ENCODE peak calls at places on chromosomes 16 and 17, in five cellular contexts. J is psoas muscle, Y is IMR-90, K is heart left ventricle, R is HAP-1. Z is an unnamed sample.

GRCh38 chr17:9517396-9517795 is 58.2 kb downstream of the STX8 start:
- DNase-seq in J (no peak), Y (no peak), K (no peak), R (no peak), Z (no peak)

GRCh38 chr16:64392456-64392855 is 729.4 kb downstream of the CDH11 start:
- DNase-seq in J (no peak), Y (no peak), K (no peak), R (no peak), Z (no peak)

GRCh38 chr17:73142763-73143395 is 21.9 kb upstream of the SSTR2 start:
- DNase-seq in J (no peak), Y (peak; percentile 48), K (no peak), R (no peak), Z (no peak)

GRCh38 chr16:67504190-67505021 is 21.1 kb upstream of the AGRP start:
- DNase-seq in J (peak; percentile 41), Y (peak; percentile 24), K (peak; percentile 59), R (no peak), Z (no peak)

GRCh38 chr16:72110662-72111615 is 17.3 kb downstream of the DHX38 start:
- DNase-seq in J (no peak), Y (no peak), K (no peak), R (no peak), Z (no peak)

GRCh38 chr16:64311241-64311640 is 810.6 kb downstream of the CDH11 start:
- DNase-seq in J (no peak), Y (no peak), K (no peak), R (no peak), Z (no peak)

GRCh38 chr17:73819440-73820395 is 175.5 kb upstream of the SDK2 start:
- DNase-seq in J (no peak), Y (no peak), K (no peak), R (no peak), Z (no peak)

GRCh38 chr16:29852654-29853053 is 10.4 kb downstream of the CDIPT start:
- DNase-seq in J (no peak), Y (peak; percentile 72), K (peak; percentile 46), R (no peak), Z (no peak)

GRCh38 chr16:58490100-58490499 is 9.8 kb upstream of the NDRG4 start:
- DNase-seq in J (no peak), Y (no peak), K (no peak), R (no peak), Z (no peak)

GRCh38 chr16:14057878-14058382 is 13.2 kb upstream of the MRTFB start:
- DNase-seq in J (no peak), Y (no peak), K (peak; percentile 39), R (no peak), Z (no peak)

GRCh38 chr17:44921122-44921882 is 6.0 kb upstream of the GFAP start:
- DNase-seq in J (no peak), Y (no peak), K (no peak), R (peak; percentile 47), Z (peak; percentile 44)

GRCh38 chr16:67415872-67416793 is at the start of gene ZDHHC1:
- DNase-seq in J (peak; percentile 83), Y (peak; percentile 61), K (peak; percentile 78), R (peak; percentile 35), Z (peak; percentile 81)

GRCh38 chr17:12047977-12048376 is 27.3 kb downstream of the MAP2K4 start:
- DNase-seq in J (no peak), Y (no peak), K (no peak), R (peak; percentile 11), Z (no peak)

GRCh38 chr16:5557448-5557847 is 459.9 kb upstream of the EEF2KMT start:
- DNase-seq in J (no peak), Y (no peak), K (no peak), R (no peak), Z (no peak)

GRCh38 chr17:77718669-77718961 is 239.9 kb upstream of the TNRC6C start:
- DNase-seq in J (no peak), Y (no peak), K (no peak), R (no peak), Z (no peak)

GRCh38 chr16:546909-547770 is 13.1 kb upstream of the PRR35 start:
- DNase-seq in J (peak; percentile 77), Y (peak; percentile 16), K (peak; percentile 58), R (no peak), Z (peak; percentile 91)

GRCh38 chr16:29834079-29834478 is 13.8 kb downstream of the MVP start:
- DNase-seq in J (no peak), Y (no peak), K (no peak), R (no peak), Z (no peak)

GRCh38 chr17:70268383-70268782 is 99.1 kb downstream of the KCNJ2 start:
- DNase-seq in J (no peak), Y (no peak), K (no peak), R (no peak), Z (no peak)

GRCh38 chr16:9463461-9463860 is 372.0 kb downstream of the HAPSTR1 start:
- DNase-seq in J (no peak), Y (no peak), K (no peak), R (no peak), Z (no peak)

GRCh38 chr16:31181102-31181830 is 1.3 kb downstream of the FUS start:
- DNase-seq in J (peak; percentile 46), Y (peak; percentile 44), K (peak; percentile 54), R (no peak), Z (peak; percentile 38)

GRCh38 chr17:63988741-63989621 is 9.2 kb upstream of the PRR29 start:
- DNase-seq in J (peak; percentile 67), Y (no peak), K (no peak), R (no peak), Z (no peak)

GRCh38 chr16:67723151-67723915 is 4.2 kb upstream of the GFOD2 start:
- DNase-seq in J (no peak), Y (peak; percentile 75), K (no peak), R (no peak), Z (no peak)

GRCh38 chr17:9643611-9644010 is 1.7 kb upstream of the USP43 start:
- DNase-seq in J (no peak), Y (no peak), K (no peak), R (no peak), Z (no peak)

GRCh38 chr17:38598536-38598935 is 7.2 kb downstream of the SRCIN1 start:
- DNase-seq in J (no peak), Y (peak; percentile 57), K (no peak), R (peak; percentile 73), Z (no peak)
- H3K4me1 ChIP-seq in J (no peaks in the 10 kb centered on the region), Y (no peaks in the 10 kb centered on the region), K (peaks cover 4% of the 10 kb centered on the region), R (peaks cover 14% of the 10 kb centered on the region), Z (no peaks in the 10 kb centered on the region)

GRCh38 chr16:61590577-61590976 is 445.7 kb downstream of the CDH8 start:
- DNase-seq in J (no peak), Y (no peak), K (no peak), R (no peak), Z (no peak)
- H3K9me3 ChIP-seq in J (peaks cover 14% of the 10 kb centered on the region), Y (peaks cover 1% of the 10 kb centered on the region), K (peaks cover 31% of the 10 kb centered on the region), R (no peaks in the 10 kb centered on the region), Z (no peaks in the 10 kb centered on the region)

GRCh38 chr17:80931421-80932265 is 60.0 kb upstream of the CHMP6 start:
- DNase-seq in J (no peak), Y (peak; percentile 75), K (no peak), R (no peak), Z (peak; percentile 15)

GRCh38 chr17:80930335-80931040 is 61.2 kb upstream of the CHMP6 start:
- DNase-seq in J (no peak), Y (no peak), K (no peak), R (no peak), Z (no peak)

GRCh38 chr17:80927791-80928216 is 63.8 kb upstream of the CHMP6 start:
- DNase-seq in J (no peak), Y (peak; percentile 11), K (no peak), R (no peak), Z (no peak)

GRCh38 chr17:80926601-80927250 is 64.9 kb upstream of the CHMP6 start:
- DNase-seq in J (no peak), Y (no peak), K (no peak), R (no peak), Z (no peak)

DNA sequence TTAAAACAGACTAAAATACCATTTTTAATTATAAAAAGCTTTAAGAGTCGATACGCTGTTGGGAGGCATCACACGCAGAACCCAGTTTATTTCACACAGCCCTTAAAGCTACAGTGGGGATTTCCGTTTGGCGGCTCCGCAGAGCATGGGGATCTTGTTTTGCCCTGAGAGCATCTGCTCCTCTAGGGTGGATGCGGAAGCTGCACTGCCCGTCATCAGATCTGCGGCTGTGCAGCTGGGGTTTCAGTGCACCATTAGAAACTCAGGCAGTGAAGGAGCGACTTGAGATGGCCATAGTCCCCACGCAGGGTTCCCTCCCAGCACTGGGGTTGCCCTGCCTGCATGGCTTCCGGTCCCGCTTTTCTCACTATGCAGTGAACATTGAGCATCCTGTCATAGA is 62.2 kb upstream of the CHMP6 start:
- DNase-seq in J (no peak), Y (no peak), K (no peak), R (no peak), Z (no peak)
- H3K4me3 ChIP-seq in J (no peak overlapping the region), Y (no peak overlapping the region), K (no peak overlapping the region), R (no peak overlapping the region), Z (no peak overlapping the region)

GRCh38 chr16:27316038-27316680 is 2.4 kb downstream of the IL4R start:
- DNase-seq in J (no peak), Y (no peak), K (no peak), R (no peak), Z (no peak)
- H3K4me1 ChIP-seq in J (no peaks in the 10 kb centered on the region), Y (peaks cover 34% of the 10 kb centered on the region), K (peaks cover 6% of the 10 kb centered on the region), R (peaks cover 3% of the 10 kb centered on the region), Z (peaks cover 5% of the 10 kb centered on the region)

GRCh38 chr17:42404326-42405055 is 16.2 kb upstream of the STAT3 start:
- DNase-seq in J (no peak), Y (no peak), K (no peak), R (no peak), Z (no peak)
- H3K9me3 ChIP-seq in J (no peaks in the 10 kb centered on the region), Y (no peaks in the 10 kb centered on the region), K (no peaks in the 10 kb centered on the region), R (no peaks in the 10 kb centered on the region), Z (no peaks in the 10 kb centered on the region)

DNA sequence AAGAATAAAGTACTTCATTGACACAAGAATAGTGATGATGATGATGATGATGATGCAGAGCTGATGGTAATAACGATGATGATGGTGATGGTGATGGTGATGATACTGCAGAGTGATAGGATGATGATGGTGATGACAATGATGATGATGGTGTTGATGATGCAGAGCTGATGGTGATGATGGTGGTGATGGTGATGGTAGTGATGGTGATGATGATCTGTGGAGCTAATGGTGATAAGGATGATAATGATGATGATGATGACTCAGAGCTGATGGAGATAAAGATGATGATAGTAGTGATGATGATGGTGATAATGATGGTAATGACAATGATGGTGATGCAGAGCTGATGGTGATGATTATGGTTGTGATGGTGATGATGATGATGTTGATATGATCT is 448.1 kb downstream of the HS3ST4 start:
- DNase-seq in J (no peak), Y (no peak), K (no peak), R (no peak), Z (no peak)
- H3K4me3 ChIP-seq in J (no peak overlapping the region), Y (no peak overlapping the region), K (no peak overlapping the region), R (no peak overlapping the region), Z (no peak overlapping the region)

DNA sequence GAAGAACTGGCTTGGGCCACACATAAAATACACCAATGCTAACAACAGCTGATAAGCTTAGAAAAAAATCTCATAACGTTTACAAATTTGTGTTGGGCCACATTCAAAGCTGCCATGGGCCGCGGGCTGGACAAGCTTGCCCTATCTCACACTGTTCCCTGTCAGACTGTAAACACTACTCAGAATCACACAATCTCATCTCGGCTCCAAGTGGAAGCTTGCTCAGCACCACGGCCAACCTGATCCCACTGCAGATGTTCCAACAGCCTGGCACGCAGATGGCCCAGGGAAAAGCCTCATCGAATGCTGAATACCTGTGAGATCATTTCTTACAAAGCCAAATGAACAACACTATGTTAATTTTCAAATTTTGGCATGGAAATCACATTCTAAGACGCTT is 125.8 kb downstream of the ANKRD11 start:
- DNase-seq in J (no peak), Y (peak; percentile 81), K (no peak), R (no peak), Z (no peak)
- H3K4me1 ChIP-seq in J (peaks cover 77% of the 10 kb centered on the region), Y (peaks cover 41% of the 10 kb centered on the region), K (peaks cover 32% of the 10 kb centered on the region), R (no peaks in the 10 kb centered on the region), Z (peaks cover 42% of the 10 kb centered on the region)

Z was measured in ovary.